ENCODE peak calls at places on chromosome 16, in four cellular contexts. D is GM12878, F is K562, E is IMR-90. N is an unnamed sample.

GRCh38 chr16:59192551-59193199 is 458.6 kb upstream of the GOT2 start:
- DNase-seq in D (no peak), F (peak; percentile 19), E (peak; percentile 11), N (no peak)

GRCh38 chr16:72666267-72666666 is 381.7 kb downstream of the ZFHX3 start:
- DNase-seq in D (no peak), F (peak; percentile 14), E (peak; percentile 12), N (no peak)

GRCh38 chr16:77223184-77223583 is 24.0 kb downstream of the SYCE1L start:
- DNase-seq in D (no peak), F (peak; percentile 60), E (no peak), N (no peak)

GRCh38 chr16:19555938-19556778 is 655 bp downstream of the VPS35L start:
- DNase-seq in D (peak; percentile 13), F (peak; percentile 85), E (peak; percentile 26), N (peak; percentile 27)

GRCh38 chr16:58414938-58415451 is 22.7 kb downstream of the GINS3 start:
- DNase-seq in D (no peak), F (no peak), E (peak; percentile 29), N (no peak)

GRCh38 chr16:15495898-15496297 is 61.5 kb downstream of the BMERB1 start:
- DNase-seq in D (no peak), F (no peak), E (no peak), N (no peak)

GRCh38 chr16:79928142-79928735 is 327.7 kb upstream of the MAF start:
- DNase-seq in D (no peak), F (no peak), E (no peak), N (no peak)

GRCh38 chr16:49055824-49056545 is 225.7 kb downstream of the CBLN1 start:
- DNase-seq in D (no peak), F (no peak), E (no peak), N (no peak)

GRCh38 chr16:85329999-85330693 is 217.9 kb upstream of the CIBAR2 start:
- DNase-seq in D (no peak), F (no peak), E (no peak), N (no peak)

GRCh38 chr16:57544129-57544653 is 1.7 kb downstream of the ADGRG5 start:
- DNase-seq in D (peak; percentile 95), F (peak; percentile 76), E (no peak), N (no peak)

GRCh38 chr16:88705076-88705684 is 1.0 kb downstream of the RNF166 start:
- DNase-seq in D (no peak), F (peak; percentile 52), E (peak; percentile 34), N (no peak)

GRCh38 chr16:65889533-65889966 is 476.9 kb upstream of the CDH5 start:
- DNase-seq in D (no peak), F (no peak), E (peak; percentile 7), N (peak; percentile 63)

GRCh38 chr16:20612551-20613470 is 36.6 kb upstream of the ACSM2B start:
- DNase-seq in D (no peak), F (no peak), E (no peak), N (no peak)

GRCh38 chr16:21603920-21604319 is 4.5 kb downstream of the METTL9 start:
- DNase-seq in D (no peak), F (peak; percentile 57), E (peak; percentile 54), N (no peak)

GRCh38 chr16:54400261-54400660 is 113.7 kb upstream of the IRX3 start:
- DNase-seq in D (no peak), F (no peak), E (no peak), N (no peak)

GRCh38 chr16:54398986-54399385 is 112.4 kb upstream of the IRX3 start:
- DNase-seq in D (no peak), F (no peak), E (no peak), N (no peak)

GRCh38 chr16:54402270-54402669 is 115.7 kb upstream of the IRX3 start:
- DNase-seq in D (no peak), F (no peak), E (no peak), N (no peak)

GRCh38 chr16:54397190-54397835 is 110.7 kb upstream of the IRX3 start:
- DNase-seq in D (no peak), F (no peak), E (no peak), N (no peak)

GRCh38 chr16:54397838-54398237 is 111.3 kb upstream of the IRX3 start:
- DNase-seq in D (no peak), F (no peak), E (no peak), N (no peak)
- H3K27ac ChIP-seq in D (no peak overlapping the region), F (no peak overlapping the region), E (no peak overlapping the region), N (no peak overlapping the region)

GRCh38 chr16:9012848-9013507 is 49.3 kb upstream of the USP7 start:
- DNase-seq in D (no peak), F (no peak), E (no peak), N (no peak)
- H2AFZ ChIP-seq in D (no peak overlapping the region), F (no peak overlapping the region), E (peak overlapping the region; percentile 76), N (peak overlapping the region; percentile 65)

GRCh38 chr16:3074860-3075545 is 9.6 kb downstream of the IL32 start:
- DNase-seq in D (peak; percentile 69), F (peak; percentile 24), E (no peak), N (no peak)
- H3K9ac ChIP-seq in D (peak overlapping the region; percentile 49), F (no peak overlapping the region), E (no peak overlapping the region), N (no peak overlapping the region)

DNA sequence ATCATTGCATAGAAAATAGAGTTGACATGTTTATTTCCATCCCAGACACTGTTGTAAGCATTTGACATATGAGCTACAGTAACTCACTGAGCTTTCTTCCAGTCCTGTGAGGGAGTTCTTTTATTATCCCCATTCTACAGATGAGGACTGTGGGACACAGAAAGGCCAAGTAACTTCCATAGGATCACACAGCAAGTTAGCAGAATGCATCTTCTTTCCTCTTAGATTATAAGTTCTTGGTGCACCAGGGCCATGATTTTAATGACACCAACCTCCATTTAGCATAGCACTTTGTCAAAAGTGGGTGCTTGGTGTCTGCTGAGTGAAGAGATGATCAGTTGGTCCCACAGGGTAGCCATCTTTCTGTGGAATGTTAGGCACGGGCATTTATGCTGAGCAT is 12.7 kb downstream of the JPT2 start:
- DNase-seq in D (no peak), F (no peak), E (no peak), N (no peak)
- H3K27ac ChIP-seq in D (no peak overlapping the region), F (no peak overlapping the region), E (no peak overlapping the region), N (peak overlapping the region; percentile 97)

N was measured in mammary epithelial cell.